ENCODE peak calls at places on chromosomes 1 and 21, in four cellular contexts. H is endothelial cell of umbilical vein, J is Panc1, Y is upper lobe of right lung. B is an unnamed sample. For H3K27me3, the result is how much of the 10 kb centered on the place peaks cover.

GRCh38 chr21:42540396-42540795 is 26.7 kb downstream of the SLC37A1 start:
- DNase-seq in H (no peak), J (no peak), Y (peak), B (no peak)

GRCh38 chr1:30522031-30523004 is 201.1 kb downstream of the MATN1 start:
- DNase-seq in Y (no peak), H (no peak), J (no peak), B (no peak)

GRCh38 chr21:15732290-15732995 is 2.7 kb downstream of the USP25 start:
- DNase-seq in J (no peak), Y (no peak), H (peak), B (peak)

GRCh38 chr1:89957063-89957462 is 37.8 kb upstream of the ZNF326 start:
- DNase-seq in Y (no peak), J (no peak), H (no peak), B (no peak)

GRCh38 chr1:230913496-230913895 is 45.2 kb upstream of the C1orf198 start:
- DNase-seq in H (no peak), J (no peak), Y (no peak), B (no peak)

GRCh38 chr1:181661569-181661968 is 178.3 kb downstream of the CACNA1E start:
- DNase-seq in J (no peak), H (no peak), Y (no peak), B (no peak)

GRCh38 chr1:204261746-204262505 is 48.1 kb upstream of the GOLT1A start:
- DNase-seq in Y (no peak), J (no peak), H (no peak), B (peak)

GRCh38 chr1:230753586-230754251 is 6.5 kb downstream of the CAPN9 start:
- DNase-seq in J (no peak), H (peak), Y (peak), B (no peak)

GRCh38 chr1:154183045-154183968 is 8.6 kb downstream of the TPM3 start:
- DNase-seq in H (peak), J (peak), Y (peak), B (peak)

GRCh38 chr1:220791287-220791686 is 4.6 kb downstream of the MTARC1 start:
- DNase-seq in J (no peak), H (peak), Y (no peak), B (no peak)

GRCh38 chr1:206419250-206419649 is 51.0 kb upstream of the IKBKE start:
- DNase-seq in Y (no peak), J (no peak), H (no peak), B (no peak)

GRCh38 chr1:193431265-193431977 is 245.0 kb upstream of the B3GALT2 start:
- DNase-seq in Y (no peak), H (peak), J (no peak), B (no peak)

GRCh38 chr1:56417636-56418035 is 161.7 kb downstream of the PLPP3 start:
- DNase-seq in Y (no peak), J (no peak), H (peak), B (no peak)

GRCh38 chr1:12417389-12417788 is 187.6 kb downstream of the VPS13D start:
- DNase-seq in H (no peak), Y (no peak), J (no peak), B (no peak)

GRCh38 chr1:49197081-49197480 is 420.4 kb upstream of the BEND5 start:
- DNase-seq in J (no peak), Y (no peak), H (no peak), B (no peak)

GRCh38 chr1:247110627-247111258 is 6.6 kb upstream of the ZNF669 start:
- DNase-seq in J (no peak), Y (no peak), H (no peak), B (no peak)

GRCh38 chr1:244760471-244760870 is 75.0 kb upstream of the COX20 start:
- DNase-seq in H (no peak), Y (no peak), J (no peak), B (no peak)

GRCh38 chr1:10751160-10751559 is 45.3 kb downstream of the CASZ1 start:
- DNase-seq in J (no peak), Y (no peak), H (no peak), B (no peak)

GRCh38 chr1:33918368-33918767 is 54.5 kb downstream of the HMGB4 start:
- DNase-seq in Y (no peak), J (no peak), H (no peak), B (no peak)

GRCh38 chr1:150555971-150556865 is 7.0 kb downstream of the ADAMTSL4 start:
- DNase-seq in H (no peak), J (no peak), Y (no peak), B (no peak)

GRCh38 chr1:172343246-172344099 is 77.0 kb upstream of the C1orf105 start:
- DNase-seq in Y (no peak), H (peak), J (no peak), B (no peak)

GRCh38 chr1:8962812-8963669 is 17.4 kb downstream of the CA6 start:
- DNase-seq in H (peak), Y (peak), J (no peak), B (no peak)

GRCh38 chr1:57403201-57403600 is 20.7 kb downstream of the DAB1 start:
- DNase-seq in Y (no peak), J (no peak), H (no peak), B (no peak)

GRCh38 chr1:160868141-160868540 is 5.5 kb upstream of the CD244 start:
- DNase-seq in Y (no peak), H (no peak), J (no peak), B (no peak)

GRCh38 chr1:177132141-177132540 is 32.4 kb downstream of the ASTN1 start:
- DNase-seq in H (no peak), J (no peak), Y (no peak), B (no peak)

GRCh38 chr1:177131723-177132122 is 32.8 kb downstream of the ASTN1 start:
- DNase-seq in Y (no peak), J (no peak), H (no peak), B (no peak)

GRCh38 chr1:177133977-177134538 is 30.5 kb downstream of the ASTN1 start:
- DNase-seq in Y (no peak), J (no peak), H (no peak), B (no peak)

GRCh38 chr1:177128665-177129281 is 35.7 kb downstream of the ASTN1 start:
- DNase-seq in J (no peak), Y (no peak), H (no peak), B (no peak)

GRCh38 chr1:177130426-177130825 is 34.1 kb downstream of the ASTN1 start:
- DNase-seq in Y (no peak), H (no peak), J (no peak), B (no peak)
- H3K4me3 ChIP-seq in Y (no peak), H (no peak), J (no peak), B (no peak)

GRCh38 chr21:41166947-41167346 is 1.0 kb upstream of the BACE2 start:
- DNase-seq in Y (no peak), J (no peak), H (no peak), B (no peak)
- H3K27me3 ChIP-seq in Y (under half), J (under half), H (under half), B (under half)

GRCh38 chr1:6600410-6601048 is 2.1 kb downstream of the KLHL21 start:
- DNase-seq in Y (no peak), H (no peak), J (no peak), B (no peak)
- H3K4me3 ChIP-seq in Y (peak), H (peak), J (peak), B (peak)

DNA sequence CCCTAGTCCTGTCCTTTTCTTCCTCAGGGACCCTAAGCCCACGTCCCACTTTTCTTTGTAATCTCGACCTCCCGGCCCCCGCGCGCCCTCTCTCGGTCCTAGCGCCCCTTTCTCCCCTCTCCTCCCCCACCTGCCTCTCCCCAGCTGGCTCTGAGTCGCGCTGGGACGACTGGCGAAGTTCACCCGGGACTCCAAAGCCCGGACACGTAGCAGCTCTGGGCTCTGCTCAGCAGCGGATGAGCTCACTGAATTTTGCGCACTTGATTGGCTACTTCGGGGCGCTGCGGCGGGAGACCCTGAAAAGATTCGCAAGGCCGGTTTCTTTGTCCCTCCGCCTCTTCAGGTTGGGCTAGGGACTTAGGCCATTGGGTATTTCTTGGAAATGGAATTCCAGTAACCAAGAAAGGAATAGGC is 16.3 kb upstream of the ACKR1 start:
- DNase-seq in H (peak), Y (peak), J (no peak), B (no peak)
- H3K27me3 ChIP-seq in H (under half), Y (under half), J (under half), B (under half)

GRCh38 chr1:36400514-36400824 is 2.8 kb upstream of the LSM10 start:
- DNase-seq in H (no peak), J (no peak), Y (no peak), B (no peak)

GRCh38 chr1:36397378-36398230 is at the start of gene LSM10:
- DNase-seq in H (peak), J (peak), Y (peak), B (peak)

GRCh38 chr1:36398370-36398977 is 766 bp upstream of the LSM10 start:
- DNase-seq in J (no peak), H (no peak), Y (no peak), B (no peak)

GRCh38 chr1:36401602-36402517 is 4.2 kb upstream of the LSM10 start:
- DNase-seq in H (no peak), Y (peak), J (no peak), B (no peak)

DNA sequence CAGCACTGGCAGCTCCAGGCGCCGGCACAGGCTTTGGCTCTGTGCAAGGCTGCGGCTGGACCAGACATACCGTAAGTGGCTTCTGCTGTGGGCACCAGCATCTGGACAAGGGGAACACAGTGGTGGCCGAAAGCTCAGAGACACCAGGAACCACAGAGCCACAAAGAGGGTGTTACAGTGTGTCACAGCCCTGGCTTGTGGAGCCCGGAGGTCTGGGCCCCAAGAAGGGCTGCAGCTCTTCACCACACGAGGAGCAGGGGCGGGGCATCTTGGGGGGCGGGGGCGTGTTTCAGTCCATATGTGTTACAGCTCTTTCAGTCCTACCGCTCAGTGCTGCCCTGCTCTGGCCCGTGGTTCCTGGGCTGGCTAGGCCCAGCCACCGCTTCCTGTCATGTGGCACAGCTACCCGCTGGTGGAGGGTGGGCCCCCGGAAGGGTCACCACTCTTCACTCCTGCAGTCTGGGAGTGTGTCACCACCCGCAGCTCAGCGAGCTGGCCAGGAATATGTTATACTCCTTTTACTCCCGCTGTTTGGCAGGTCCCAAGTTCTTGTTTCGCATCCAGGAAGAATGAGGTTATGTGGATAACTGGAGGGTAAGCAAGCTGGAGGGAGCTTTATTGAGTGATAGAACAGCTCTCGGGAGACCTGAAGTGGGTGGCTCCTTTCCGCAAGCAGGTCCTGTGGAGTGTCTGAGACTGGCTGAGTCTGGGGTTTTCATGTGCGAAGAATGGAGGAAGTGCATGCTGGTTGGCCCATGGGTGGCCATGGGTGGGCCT is 3.3 kb upstream of the LSM10 start:
- DNase-seq in H (peak), J (no peak), Y (peak), B (no peak)
- H3K4me3 ChIP-seq in H (no peak), J (no peak), Y (peak), B (no peak)

DNA sequence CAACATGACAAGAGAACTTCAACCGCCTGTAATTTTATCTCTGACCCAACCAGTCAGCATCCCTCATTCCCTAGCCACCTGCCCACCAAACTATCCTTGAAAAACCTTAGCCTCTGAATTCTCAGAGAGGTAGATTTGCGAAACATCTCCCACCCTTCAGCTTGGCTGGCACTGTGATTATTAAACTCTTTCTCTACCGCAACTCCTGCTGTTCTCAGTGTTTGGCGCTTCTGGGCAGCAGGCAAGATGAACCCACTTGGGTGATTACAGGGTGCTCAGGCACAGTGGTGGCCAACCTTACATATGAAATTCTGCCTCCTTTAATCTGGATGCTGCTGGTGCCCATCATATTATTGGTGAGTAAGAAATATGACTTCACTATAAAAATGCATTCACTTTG is 22.1 kb downstream of the CCDC190 start:
- DNase-seq in H (no peak), Y (no peak), J (no peak), B (no peak)
- H3K27me3 ChIP-seq in H (under half), Y (under half), J (under half), B (under half)

B was measured in kidney epithelial cell.